ENCODE peak calls at places on chromosomes 7 and 10, in five cellular contexts. One of them, this sample, is unnamed.

GRCh38 chr7:105796365-105796764 is 80.0 kb downstream of the ATXN7L1 start:
- DNase-seq in NCI-H1694 treated with DMSO at 0.1 percent for 48 hours: no peak
- DNase-seq in activated T-helper 1 cell treated with anti-CD3 and anti-CD28 coated beads, Interleukin-12 subunit alpha, Interleukin-12 subunit beta, Interleukin-2, Interleukin-4 antibody, amounts not matched to agents 30 ng/mL and 10 ng/mL and 1 ng/mL, durations not matched to agents 14 hours and 24 hours and 36 hours: no peak
- DNase-seq in GM06990: no peak
- DNase-seq in AG08395: peak; percentile 49
- DNase-seq in this sample: no peak

GRCh38 chr7:12809476-12809875 is 122.0 kb downstream of the ARL4A start:
- DNase-seq in NCI-H1694 treated with DMSO at 0.1 percent for 48 hours: no peak
- DNase-seq in activated T-helper 1 cell treated with anti-CD3 and anti-CD28 coated beads, Interleukin-12 subunit alpha, Interleukin-12 subunit beta, Interleukin-2, Interleukin-4 antibody, amounts not matched to agents 30 ng/mL and 10 ng/mL and 1 ng/mL, durations not matched to agents 14 hours and 24 hours and 36 hours: no peak
- DNase-seq in GM06990: no peak
- DNase-seq in AG08395: no peak
- DNase-seq in this sample: no peak

GRCh38 chr10:86139066-86139657 is 227.4 kb downstream of the GRID1 start:
- DNase-seq in NCI-H1694 treated with DMSO at 0.1 percent for 48 hours: no peak
- DNase-seq in activated T-helper 1 cell treated with anti-CD3 and anti-CD28 coated beads, Interleukin-12 subunit alpha, Interleukin-12 subunit beta, Interleukin-2, Interleukin-4 antibody, amounts not matched to agents 30 ng/mL and 10 ng/mL and 1 ng/mL, durations not matched to agents 14 hours and 24 hours and 36 hours: no peak
- DNase-seq in GM06990: peak; percentile 13
- DNase-seq in AG08395: no peak
- DNase-seq in this sample: no peak

GRCh38 chr7:158682456-158682855 is 22.1 kb downstream of the NCAPG2 start:
- DNase-seq in NCI-H1694 treated with DMSO at 0.1 percent for 48 hours: peak; percentile 58
- DNase-seq in activated T-helper 1 cell treated with anti-CD3 and anti-CD28 coated beads, Interleukin-12 subunit alpha, Interleukin-12 subunit beta, Interleukin-2, Interleukin-4 antibody, amounts not matched to agents 30 ng/mL and 10 ng/mL and 1 ng/mL, durations not matched to agents 14 hours and 24 hours and 36 hours: no peak
- DNase-seq in GM06990: no peak
- DNase-seq in AG08395: no peak
- DNase-seq in this sample: no peak

GRCh38 chr10:88901610-88902327 is 21.7 kb downstream of the STAMBPL1 start:
- DNase-seq in NCI-H1694 treated with DMSO at 0.1 percent for 48 hours: no peak
- DNase-seq in activated T-helper 1 cell treated with anti-CD3 and anti-CD28 coated beads, Interleukin-12 subunit alpha, Interleukin-12 subunit beta, Interleukin-2, Interleukin-4 antibody, amounts not matched to agents 30 ng/mL and 10 ng/mL and 1 ng/mL, durations not matched to agents 14 hours and 24 hours and 36 hours: no peak
- DNase-seq in GM06990: peak; percentile 87
- DNase-seq in AG08395: no peak
- DNase-seq in this sample: no peak

GRCh38 chr7:66558660-66559465 is 69.8 kb upstream of the KCTD7 start:
- DNase-seq in NCI-H1694 treated with DMSO at 0.1 percent for 48 hours: no peak
- DNase-seq in activated T-helper 1 cell treated with anti-CD3 and anti-CD28 coated beads, Interleukin-12 subunit alpha, Interleukin-12 subunit beta, Interleukin-2, Interleukin-4 antibody, amounts not matched to agents 30 ng/mL and 10 ng/mL and 1 ng/mL, durations not matched to agents 14 hours and 24 hours and 36 hours: no peak
- DNase-seq in GM06990: no peak
- DNase-seq in AG08395: peak; percentile 10
- DNase-seq in this sample: no peak

GRCh38 chr7:117951711-117952280 is 78.6 kb upstream of the CTTNBP2 start:
- DNase-seq in NCI-H1694 treated with DMSO at 0.1 percent for 48 hours: no peak
- DNase-seq in activated T-helper 1 cell treated with anti-CD3 and anti-CD28 coated beads, Interleukin-12 subunit alpha, Interleukin-12 subunit beta, Interleukin-2, Interleukin-4 antibody, amounts not matched to agents 30 ng/mL and 10 ng/mL and 1 ng/mL, durations not matched to agents 14 hours and 24 hours and 36 hours: no peak
- DNase-seq in GM06990: no peak
- DNase-seq in AG08395: no peak
- DNase-seq in this sample: no peak

GRCh38 chr7:18265611-18266281 is 229.8 kb upstream of the HDAC9 start:
- DNase-seq in NCI-H1694 treated with DMSO at 0.1 percent for 48 hours: no peak
- DNase-seq in activated T-helper 1 cell treated with anti-CD3 and anti-CD28 coated beads, Interleukin-12 subunit alpha, Interleukin-12 subunit beta, Interleukin-2, Interleukin-4 antibody, amounts not matched to agents 30 ng/mL and 10 ng/mL and 1 ng/mL, durations not matched to agents 14 hours and 24 hours and 36 hours: no peak
- DNase-seq in GM06990: no peak
- DNase-seq in AG08395: no peak
- DNase-seq in this sample: no peak

GRCh38 chr10:113585949-113586348 is 33.1 kb downstream of the HABP2 start:
- DNase-seq in NCI-H1694 treated with DMSO at 0.1 percent for 48 hours: no peak
- DNase-seq in activated T-helper 1 cell treated with anti-CD3 and anti-CD28 coated beads, Interleukin-12 subunit alpha, Interleukin-12 subunit beta, Interleukin-2, Interleukin-4 antibody, amounts not matched to agents 30 ng/mL and 10 ng/mL and 1 ng/mL, durations not matched to agents 14 hours and 24 hours and 36 hours: no peak
- DNase-seq in GM06990: no peak
- DNase-seq in AG08395: no peak
- DNase-seq in this sample: no peak

GRCh38 chr10:69051303-69051702 is 36.6 kb upstream of the SRGN start:
- DNase-seq in NCI-H1694 treated with DMSO at 0.1 percent for 48 hours: no peak
- DNase-seq in activated T-helper 1 cell treated with anti-CD3 and anti-CD28 coated beads, Interleukin-12 subunit alpha, Interleukin-12 subunit beta, Interleukin-2, Interleukin-4 antibody, amounts not matched to agents 30 ng/mL and 10 ng/mL and 1 ng/mL, durations not matched to agents 14 hours and 24 hours and 36 hours: peak; percentile 17
- DNase-seq in GM06990: peak; percentile 55
- DNase-seq in AG08395: no peak
- DNase-seq in this sample: no peak

This sample was measured in stimulated activated CD8-positive, alpha-beta memory T cell treated with anti-CD3 and anti-CD28 coated beads, Interleukin-15, amount 100 ng/mL, for 1 hour.